ENCODE peak calls at places on chromosomes 2 and 18, in nine cellular contexts. V is fibroblast of lung, Q is cardiac muscle cell, P is Caco-2, D is upper lobe of right lung, T is IMR-90, W is heart right ventricle, B is tibial artery, X is esophagus squamous epithelium. K is an unnamed sample. For H3K36me3 and H3K27me3, the result is how much of the 10 kb centered on the place peaks cover.

GRCh38 chr2:74819702-74820101 is 14.2 kb upstream of the HK2 start:
- DNase-seq in B (no peak), T (no peak), Q (no peak), P (no peak), W (no peak), D (no peak), V (no peak), X (no peak), K (no peak)

GRCh38 chr2:47225061-47225783 is 70.1 kb upstream of the STPG4 start:
- DNase-seq in T (peak), B (peak), D (no peak), V (peak), Q (peak), P (peak), X (no peak), W (peak), K (no peak)

GRCh38 chr2:151638188-151638933 is 95.9 kb downstream of the NEB start:
- DNase-seq in Q (no peak), B (no peak), T (no peak), W (no peak), V (peak), X (no peak), P (peak), D (no peak), K (no peak)

GRCh38 chr2:121185571-121186074 is 99.4 kb downstream of the TFCP2L1 start:
- DNase-seq in W (no peak), P (no peak), Q (no peak), T (no peak), D (no peak), B (no peak), V (peak), X (no peak), K (no peak)

GRCh38 chr2:46298272-46298521 is 990 bp downstream of the EPAS1 start:
- DNase-seq in D (no peak), W (no peak), V (no peak), Q (no peak), B (peak), X (no peak), P (no peak), T (no peak), K (no peak)

GRCh38 chr18:22882084-22882483 is 51.0 kb upstream of the RBBP8 start:
- DNase-seq in P (no peak), D (no peak), Q (no peak), B (no peak), X (no peak), W (no peak), V (no peak), T (no peak), K (no peak)

GRCh38 chr2:11875481-11875880 is 129.0 kb downstream of the LPIN1 start:
- DNase-seq in V (no peak), B (no peak), Q (no peak), T (no peak), D (no peak), P (no peak), X (no peak), W (no peak), K (no peak)

GRCh38 chr18:48649231-48649630 is 110.4 kb downstream of the CTIF start:
- DNase-seq in P (no peak), T (no peak), B (no peak), V (no peak), W (no peak), X (no peak), D (no peak), Q (no peak), K (no peak)

GRCh38 chr2:238552226-238552625 is 125.5 kb downstream of the ASB1 start:
- DNase-seq in V (no peak), W (no peak), X (no peak), T (no peak), P (no peak), D (no peak), B (no peak), Q (no peak), K (no peak)

GRCh38 chr2:36695746-36696415 is 626 bp upstream of the VIT start:
- DNase-seq in P (peak), W (no peak), D (no peak), Q (peak), V (peak), B (no peak), X (no peak), T (peak), K (peak)

GRCh38 chr2:111119004-111119846 is 1.5 kb upstream of the BCL2L11 start:
- DNase-seq in T (no peak), V (no peak), P (peak), D (peak), W (peak), B (no peak), X (no peak), Q (no peak), K (no peak)

GRCh38 chr2:96549967-96550786 is 13.6 kb downstream of the ARID5A start:
- DNase-seq in P (peak), V (no peak), T (no peak), X (no peak), W (no peak), B (no peak), Q (no peak), D (peak), K (no peak)

GRCh38 chr18:907171-907879 is 2.7 kb downstream of the ADCYAP1 start:
- DNase-seq in V (no peak), W (no peak), X (no peak), B (no peak), T (no peak), Q (no peak), D (peak), P (no peak), K (no peak)

GRCh38 chr2:109164739-109165221 is 35.8 kb downstream of the SH3RF3 start:
- DNase-seq in D (no peak), V (peak), B (peak), W (no peak), X (no peak), Q (peak), T (peak), P (no peak), K (peak)

GRCh38 chr18:62264984-62265383 is 60.1 kb upstream of the TNFRSF11A start:
- DNase-seq in T (no peak), D (no peak), P (no peak), X (no peak), V (no peak), B (no peak), W (no peak), Q (no peak), K (no peak)

GRCh38 chr2:221134718-221135117 is 437.4 kb downstream of the EPHA4 start:
- DNase-seq in P (no peak), V (no peak), X (no peak), W (no peak), B (no peak), T (no peak), Q (no peak), D (no peak), K (no peak)

GRCh38 chr18:47791461-47791860 is 139.0 kb downstream of the SMAD2 start:
- DNase-seq in P (no peak), B (no peak), X (no peak), T (no peak), Q (no peak), V (no peak), D (no peak), W (no peak), K (no peak)

GRCh38 chr2:216739035-216739434 is 43.7 kb upstream of the IGFBP5 start:
- DNase-seq in V (no peak), D (no peak), B (no peak), T (no peak), P (no peak), Q (no peak), X (no peak), W (no peak), K (no peak)

GRCh38 chr2:239792649-239793010 is 232.5 kb downstream of the NDUFA10 start:
- DNase-seq in B (peak), P (no peak), X (no peak), W (no peak), Q (no peak), V (no peak), T (no peak), D (no peak), K (no peak)

GRCh38 chr2:160207804-160208661 is 8.0 kb upstream of the ITGB6 start:
- DNase-seq in B (peak), W (peak), X (no peak), D (peak), V (peak), T (peak), Q (peak), P (no peak), K (peak)

GRCh38 chr2:179592167-179592936 is 269.1 kb downstream of the ZNF385B start:
- DNase-seq in B (no peak), X (no peak), P (no peak), T (peak), D (no peak), V (peak), Q (no peak), W (no peak), K (peak)

GRCh38 chr18:62828091-62828640 is 112.8 kb downstream of the PHLPP1 start:
- DNase-seq in P (no peak), W (no peak), Q (no peak), V (peak), X (no peak), T (peak), D (no peak), B (no peak), K (no peak)

GRCh38 chr2:203671876-203672275 is 34.6 kb upstream of the CD28 start:
- DNase-seq in V (no peak), Q (no peak), B (no peak), T (no peak), W (no peak), P (no peak), X (no peak), D (no peak), K (no peak)

GRCh38 chr2:239763433-239764097 is 261.6 kb downstream of the NDUFA10 start:
- DNase-seq in D (peak), Q (no peak), V (no peak), B (no peak), P (no peak), X (no peak), W (no peak), T (no peak), K (no peak)

GRCh38 chr2:177296047-177296446 is 31.5 kb upstream of the NFE2L2 start:
- DNase-seq in T (peak), D (no peak), Q (peak), W (no peak), P (no peak), B (no peak), X (no peak), V (peak), K (no peak)

GRCh38 chr2:73985318-73986084 is 791 bp downstream of the TET3 start:
- DNase-seq in W (peak), T (no peak), D (peak), V (no peak), B (peak), Q (peak), P (no peak), X (no peak), K (no peak)

GRCh38 chr2:48781366-48781765 is 25.8 kb upstream of the LHCGR start:
- DNase-seq in P (no peak), Q (no peak), B (no peak), T (no peak), V (no peak), X (no peak), W (no peak), D (no peak), K (no peak)

GRCh38 chr2:155377178-155377780 is 678.8 kb downstream of the KCNJ3 start:
- DNase-seq in Q (peak), W (no peak), B (no peak), T (peak), P (no peak), X (no peak), V (peak), D (no peak), K (no peak)

GRCh38 chr2:102597788-102598187 is 21.6 kb upstream of the SLC9A2 start:
- DNase-seq in T (no peak), P (no peak), B (no peak), D (no peak), Q (no peak), V (no peak), X (no peak), W (no peak), K (no peak)

GRCh38 chr2:198144621-198145020 is 340.2 kb downstream of the PLCL1 start:
- DNase-seq in Q (no peak), V (no peak), W (no peak), T (no peak), B (no peak), X (no peak), P (no peak), D (no peak), K (no peak)

GRCh38 chr2:171811229-171811628 is 82.8 kb downstream of the SLC25A12 start:
- DNase-seq in D (no peak), P (peak), B (no peak), W (no peak), T (peak), X (no peak), V (peak), Q (peak), K (no peak)
- TF ChIP-seq CTCF in D (peak), P (peak), B (peak), W (peak), T (peak), X (peak), V (peak), Q (peak), K (peak)

GRCh38 chr18:51184092-51184458 is 13.4 kb downstream of the MEX3C start:
- DNase-seq in P (no peak), Q (no peak), T (no peak), B (no peak), W (no peak), V (no peak), D (no peak), X (no peak), K (no peak)

GRCh38 chr18:51188024-51188701 is 9.3 kb downstream of the MEX3C start:
- DNase-seq in D (no peak), W (no peak), X (no peak), B (no peak), V (no peak), T (no peak), P (no peak), Q (no peak), K (no peak)

GRCh38 chr18:51182824-51183223 is 14.7 kb downstream of the MEX3C start:
- DNase-seq in Q (no peak), T (no peak), V (no peak), P (no peak), X (no peak), B (no peak), D (no peak), W (no peak), K (no peak)

GRCh38 chr18:51183372-51184091 is 13.9 kb downstream of the MEX3C start:
- DNase-seq in V (no peak), B (no peak), T (no peak), X (no peak), P (peak), W (no peak), Q (no peak), D (no peak), K (no peak)

DNA sequence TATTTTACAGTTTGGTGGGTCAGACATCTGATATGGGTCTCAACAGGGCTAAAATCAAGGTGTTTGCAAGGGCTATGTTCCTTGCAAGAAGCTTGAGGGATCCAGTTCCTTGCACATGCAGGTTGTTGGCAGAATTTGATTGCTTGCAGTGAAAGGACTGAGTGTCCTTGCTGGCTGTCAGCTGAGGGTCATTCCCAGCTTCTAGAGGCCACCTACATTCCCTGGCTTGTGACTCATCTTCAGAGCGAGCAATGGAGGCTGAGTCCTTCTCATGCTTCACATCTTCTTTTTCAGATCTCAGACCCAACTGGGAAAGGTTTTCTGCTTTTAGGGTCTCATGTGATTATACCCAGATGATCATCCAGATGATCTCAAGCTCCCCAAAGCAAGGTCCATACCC is 12.4 kb downstream of the MEX3C start:
- DNase-seq in B (no peak), V (peak), Q (no peak), T (peak), P (no peak), D (no peak), X (no peak), W (no peak), K (no peak)
- H3K36me3 ChIP-seq in B (under half), V (under half), Q (under half), T (under half), P (under half), D (under half), X (under half), W (under half), K (under half)

GRCh38 chr2:84880645-84881521 is at the start of gene TRABD2A:
- DNase-seq in W (no peak), P (peak), D (peak), B (no peak), X (no peak), Q (no peak), T (peak), V (no peak), K (no peak)
- H3K27me3 ChIP-seq in W (under half), P (under half), D (under half), B (under half), X (under half), Q (half or more), T (under half), V (under half), K (under half)

DNA sequence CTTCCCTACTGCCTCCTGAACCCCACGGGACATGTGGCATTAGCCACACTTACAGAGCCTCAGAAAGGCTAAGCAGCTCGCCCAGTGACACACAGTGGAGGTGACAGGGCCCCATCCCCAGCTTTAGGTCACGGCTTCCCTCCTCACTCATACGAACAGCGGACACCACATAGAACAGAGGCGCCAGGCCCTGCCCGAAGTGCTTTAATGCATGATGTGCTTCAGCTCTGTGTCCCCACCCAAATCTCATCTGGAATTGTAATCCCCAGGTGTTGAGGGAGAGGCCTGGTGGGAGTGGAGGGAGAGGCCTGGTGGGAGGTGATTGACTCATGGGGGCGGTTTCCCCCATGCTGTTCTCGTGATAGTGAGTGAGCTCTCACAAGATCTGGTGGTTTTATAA is 135.3 kb downstream of the PTGR3 start:
- DNase-seq in T (no peak), B (no peak), D (no peak), X (no peak), Q (no peak), V (no peak), W (no peak), P (no peak), K (no peak)
- TF ChIP-seq CTCF in T (no peak), B (no peak), D (no peak), X (no peak), Q (no peak), V (no peak), W (no peak), P (no peak), K (no peak)

GRCh38 chr2:117825437-117825836 is 10.9 kb downstream of the DDX18 start:
- DNase-seq in Q (no peak), P (no peak), B (no peak), X (no peak), D (no peak), V (no peak), T (no peak), W (no peak), K (no peak)
- H3K36me3 ChIP-seq in Q (half or more), P (under half), B (half or more), X (under half), D (half or more), V (under half), T (half or more), W (half or more), K (under half)

GRCh38 chr2:205283721-205284270 is 398.5 kb upstream of the NRP2 start:
- DNase-seq in Q (no peak), P (no peak), V (no peak), D (no peak), X (no peak), T (no peak), B (no peak), W (no peak), K (no peak)

GRCh38 chr2:205276071-205276777 is 406.1 kb upstream of the NRP2 start:
- DNase-seq in B (no peak), X (no peak), Q (no peak), D (no peak), W (no peak), P (no peak), T (no peak), V (no peak), K (no peak)

GRCh38 chr2:205274801-205275200 is 407.5 kb upstream of the NRP2 start:
- DNase-seq in Q (no peak), B (no peak), W (no peak), T (no peak), V (no peak), P (no peak), D (no peak), X (no peak), K (no peak)

GRCh38 chr2:205284323-205284722 is 398.0 kb upstream of the NRP2 start:
- DNase-seq in P (no peak), Q (no peak), D (no peak), X (no peak), B (no peak), V (no peak), W (no peak), T (no peak), K (no peak)

DNA sequence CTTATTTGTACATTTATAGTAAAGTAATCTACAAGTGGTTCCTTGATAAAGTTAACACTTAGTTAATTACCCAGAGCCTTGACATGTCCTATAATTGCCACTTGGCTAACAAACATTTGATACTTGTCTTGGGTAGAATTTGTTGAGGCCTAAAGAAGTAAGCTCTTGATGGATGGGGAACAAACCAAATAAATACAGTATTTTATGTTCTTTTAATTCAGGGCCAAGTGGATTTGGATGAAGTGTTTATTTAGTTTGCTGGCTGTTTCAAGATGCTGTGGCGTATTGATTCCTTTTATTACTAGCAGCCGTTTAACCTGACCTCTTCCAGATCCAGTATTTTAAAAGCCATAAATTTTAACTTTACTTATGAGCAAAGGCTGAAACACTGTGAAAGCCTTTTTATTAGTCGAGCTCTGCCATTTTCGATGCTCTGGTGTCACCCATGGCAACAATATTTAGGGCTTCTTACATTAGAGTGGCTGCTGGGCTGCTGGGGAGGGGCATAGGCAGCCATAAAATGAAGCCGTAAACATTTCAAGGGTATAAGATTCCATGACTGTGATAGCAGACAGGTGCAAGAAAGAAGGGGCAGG is 401.6 kb upstream of the NRP2 start:
- DNase-seq in X (no peak), P (no peak), Q (no peak), V (no peak), B (no peak), D (no peak), T (no peak), W (no peak), K (no peak)
- H3K27me3 ChIP-seq in X (under half), P (under half), Q (under half), V (under half), B (under half), D (under half), T (under half), W (under half), K (under half)

DNA sequence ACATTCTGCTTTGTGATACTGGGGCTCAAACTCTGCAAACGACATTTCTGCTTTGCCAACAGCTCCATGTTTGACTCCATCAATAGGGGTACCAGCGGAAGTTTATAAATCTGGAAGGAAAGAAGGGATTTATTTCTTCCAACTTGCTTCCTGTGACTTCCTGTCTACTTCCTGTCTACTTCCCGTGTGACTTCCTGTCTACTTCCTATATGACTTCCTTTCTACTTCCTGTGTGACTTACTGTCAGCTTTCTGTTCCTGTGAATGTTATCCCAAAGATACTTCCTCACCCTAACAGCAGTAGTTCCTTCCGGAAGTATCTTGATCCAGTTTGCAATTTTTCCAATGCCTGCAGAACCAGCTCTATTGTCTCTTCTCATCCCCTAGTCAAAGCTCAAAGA is 52.0 kb upstream of the MBOAT2 start:
- DNase-seq in X (no peak), D (no peak), T (no peak), B (no peak), Q (no peak), W (no peak), V (no peak), P (no peak), K (no peak)
- TF ChIP-seq CTCF in X (no peak), D (no peak), T (no peak), B (no peak), Q (no peak), W (no peak), V (no peak), P (no peak), K (no peak)

K was measured in BJ.